ENCODE peak calls at places on chromosome 1, in five cellular contexts. A, L, V, K and W are unnamed samples.

GRCh38 chr1:244896550-244896949 is 32.2 kb upstream of the HNRNPU start:
- DNase-seq in L (no peak), K (no peak), A (peak; percentile 74), V (no peak), W (no peak)

GRCh38 chr1:78483903-78484302 is 6.9 kb upstream of the PTGFR start:
- DNase-seq in L (no peak), V (no peak), K (no peak), A (peak; percentile 8), W (no peak)

GRCh38 chr1:179794669-179795068 is 51.6 kb downstream of the FAM163A start:
- DNase-seq in L (no peak), A (peak; percentile 62), V (no peak), K (no peak), W (no peak)

GRCh38 chr1:193062698-193063463 is 3.5 kb downstream of the RO60 start:
- DNase-seq in L (no peak), V (no peak), K (no peak), A (peak; percentile 55), W (no peak)

GRCh38 chr1:214422137-214422671 is 129.2 kb downstream of the PTPN14 start:
- DNase-seq in V (no peak), L (no peak), A (peak; percentile 91), K (no peak), W (no peak)

GRCh38 chr1:74715806-74716205 is 17.0 kb downstream of the CRYZ start:
- DNase-seq in V (no peak), A (no peak), K (no peak), L (no peak), W (no peak)

GRCh38 chr1:10889628-10890353 is 93.3 kb upstream of the CASZ1 start:
- DNase-seq in A (no peak), V (no peak), K (no peak), L (no peak), W (no peak)

GRCh38 chr1:25246600-25247023 is 642 bp downstream of the RSRP1 start:
- DNase-seq in A (no peak), K (peak; percentile 27), L (peak; percentile 46), V (peak; percentile 43), W (peak; percentile 38)

GRCh38 chr1:54275349-54275748 is 75.4 kb downstream of the MRPL37 start:
- DNase-seq in L (no peak), K (peak; percentile 70), V (no peak), A (no peak), W (no peak)

GRCh38 chr1:66752000-66752592 is at the start of gene DYNLT5:
- DNase-seq in V (no peak), K (peak; percentile 61), L (peak; percentile 17), A (peak; percentile 58), W (no peak)

GRCh38 chr1:30912913-30913652 is 4.5 kb upstream of the SDC3 start:
- DNase-seq in L (no peak), A (peak; percentile 25), V (no peak), K (peak; percentile 54), W (no peak)

GRCh38 chr1:111696330-111696729 is 42.9 kb downstream of the INKA2 start:
- DNase-seq in A (no peak), L (no peak), V (no peak), K (no peak), W (no peak)

GRCh38 chr1:38892976-38893375 is 11.6 kb upstream of the GJA9 start:
- DNase-seq in L (no peak), K (no peak), V (no peak), A (no peak), W (no peak)

GRCh38 chr1:162720996-162721395 is 69.5 kb upstream of the HSD17B7 start:
- DNase-seq in L (no peak), K (no peak), V (no peak), A (no peak), W (no peak)